ENCODE peak calls at places on chromosomes 13 and 19, in five cellular contexts. One of them, this sample, is unnamed.

GRCh38 chr19:50414850-50415660 is 3.7 kb upstream of the SPIB start:
- DNase-seq in transverse colon: peak
- DNase-seq in ovary: peak
- DNase-seq in H1: peak
- DNase-seq in lower leg skin: peak
- DNase-seq in this sample: peak

GRCh38 chr19:16619456-16619855 is 8.5 kb downstream of the MED26 start:
- DNase-seq in transverse colon: no peak
- DNase-seq in ovary: no peak
- DNase-seq in H1: no peak
- DNase-seq in lower leg skin: no peak
- DNase-seq in this sample: no peak

GRCh38 chr13:30126903-30127428 is 180.4 kb downstream of the KATNAL1 start:
- DNase-seq in transverse colon: no peak
- DNase-seq in ovary: no peak
- DNase-seq in H1: no peak
- DNase-seq in lower leg skin: no peak
- DNase-seq in this sample: no peak

GRCh38 chr19:1001538-1002166 is 1.4 kb downstream of the GRIN3B start:
- DNase-seq in transverse colon: peak
- DNase-seq in ovary: no peak
- DNase-seq in H1: no peak
- DNase-seq in lower leg skin: no peak
- DNase-seq in this sample: no peak

GRCh38 chr13:98521876-98522275 is 55.0 kb downstream of the STK24 start:
- DNase-seq in transverse colon: no peak
- DNase-seq in ovary: no peak
- DNase-seq in H1: no peak
- DNase-seq in lower leg skin: no peak
- DNase-seq in this sample: no peak

GRCh38 chr13:49071341-49071937 is 95.7 kb downstream of the FNDC3A start:
- DNase-seq in transverse colon: no peak
- DNase-seq in ovary: no peak
- DNase-seq in H1: no peak
- DNase-seq in lower leg skin: no peak
- DNase-seq in this sample: no peak

GRCh38 chr19:15469513-15470297 is 5.4 kb upstream of the RASAL3 start:
- DNase-seq in transverse colon: peak
- DNase-seq in ovary: no peak
- DNase-seq in H1: no peak
- DNase-seq in lower leg skin: no peak
- DNase-seq in this sample: no peak

GRCh38 chr13:37068962-37069361 is 9.5 kb upstream of the SUPT20H start:
- DNase-seq in transverse colon: no peak
- DNase-seq in ovary: no peak
- DNase-seq in H1: no peak
- DNase-seq in lower leg skin: no peak
- DNase-seq in this sample: no peak

GRCh38 chr13:42720116-42720857 is 61.1 kb upstream of the FAM216B start:
- DNase-seq in transverse colon: peak
- DNase-seq in ovary: no peak
- DNase-seq in H1: no peak
- DNase-seq in lower leg skin: no peak
- DNase-seq in this sample: no peak

GRCh38 chr19:29855087-29855486 is 43.3 kb downstream of the CCNE1 start:
- DNase-seq in transverse colon: no peak
- DNase-seq in ovary: no peak
- DNase-seq in H1: no peak
- DNase-seq in lower leg skin: no peak
- DNase-seq in this sample: no peak

GRCh38 chr19:15317392-15318011 is 14.8 kb downstream of the BRD4 start:
- DNase-seq in transverse colon: no peak
- DNase-seq in ovary: no peak
- DNase-seq in H1: no peak
- DNase-seq in lower leg skin: no peak
- DNase-seq in this sample: no peak

GRCh38 chr13:24502567-24503375 is 9.8 kb downstream of the PARP4 start:
- DNase-seq in transverse colon: peak
- DNase-seq in ovary: no peak
- DNase-seq in H1: no peak
- DNase-seq in lower leg skin: no peak
- DNase-seq in this sample: no peak

GRCh38 chr19:35901854-35902661 is at the start of gene HCST:
- DNase-seq in transverse colon: peak
- DNase-seq in ovary: no peak
- DNase-seq in H1: no peak
- DNase-seq in lower leg skin: no peak
- DNase-seq in this sample: no peak

GRCh38 chr19:30664358-30665058 is 292.3 kb downstream of the ZNF536 start:
- DNase-seq in transverse colon: no peak
- DNase-seq in ovary: no peak
- DNase-seq in H1: no peak
- DNase-seq in lower leg skin: no peak
- DNase-seq in this sample: peak

GRCh38 chr19:42120276-42121010 is 11.8 kb downstream of the POU2F2 start:
- DNase-seq in transverse colon: no peak
- DNase-seq in ovary: no peak
- DNase-seq in H1: no peak
- DNase-seq in lower leg skin: no peak
- DNase-seq in this sample: no peak

GRCh38 chr13:49858183-49858856 is 65.8 kb upstream of the KPNA3 start:
- DNase-seq in transverse colon: peak
- DNase-seq in ovary: no peak
- DNase-seq in H1: no peak
- DNase-seq in lower leg skin: no peak
- DNase-seq in this sample: no peak

GRCh38 chr13:48258002-48258401 is 25.0 kb downstream of the ITM2B start:
- DNase-seq in transverse colon: no peak
- DNase-seq in ovary: no peak
- DNase-seq in H1: no peak
- DNase-seq in lower leg skin: no peak
- DNase-seq in this sample: no peak

GRCh38 chr19:15178629-15179308 is 22.0 kb downstream of the NOTCH3 start:
- DNase-seq in transverse colon: no peak
- DNase-seq in ovary: no peak
- DNase-seq in H1: no peak
- DNase-seq in lower leg skin: no peak
- DNase-seq in this sample: no peak

GRCh38 chr19:22634450-22634827 is 315 bp downstream of the ZNF492 start:
- DNase-seq in transverse colon: no peak
- DNase-seq in ovary: peak
- DNase-seq in H1: no peak
- DNase-seq in lower leg skin: peak
- DNase-seq in this sample: no peak

GRCh38 chr13:98482476-98483444 is 94.1 kb downstream of the STK24 start:
- DNase-seq in transverse colon: peak
- DNase-seq in ovary: peak
- DNase-seq in H1: no peak
- DNase-seq in lower leg skin: peak
- DNase-seq in this sample: peak

GRCh38 chr13:97849305-97849704 is 104.2 kb upstream of the IPO5 start:
- DNase-seq in transverse colon: no peak
- DNase-seq in ovary: no peak
- DNase-seq in H1: no peak
- DNase-seq in lower leg skin: no peak
- DNase-seq in this sample: no peak

GRCh38 chr13:106104281-106104901 is 431.1 kb downstream of the EFNB2 start:
- DNase-seq in transverse colon: no peak
- DNase-seq in ovary: no peak
- DNase-seq in H1: no peak
- DNase-seq in lower leg skin: no peak
- DNase-seq in this sample: no peak

GRCh38 chr19:41997121-41997850 is 3.3 kb upstream of the ATP1A3 start:
- DNase-seq in transverse colon: peak
- DNase-seq in ovary: peak
- DNase-seq in H1: no peak
- DNase-seq in lower leg skin: no peak
- DNase-seq in this sample: peak

GRCh38 chr19:56314018-56314583 is 538 bp downstream of the ZSCAN5A start:
- DNase-seq in transverse colon: no peak
- DNase-seq in ovary: no peak
- DNase-seq in H1: peak
- DNase-seq in lower leg skin: no peak
- DNase-seq in this sample: no peak

GRCh38 chr19:46650445-46650844 is 10.5 kb downstream of the DACT3 start:
- DNase-seq in transverse colon: no peak
- DNase-seq in ovary: no peak
- DNase-seq in H1: no peak
- DNase-seq in lower leg skin: no peak
- DNase-seq in this sample: no peak

GRCh38 chr19:46644720-46645119 is 8.7 kb upstream of the GNG8 start:
- DNase-seq in transverse colon: no peak
- DNase-seq in ovary: no peak
- DNase-seq in H1: no peak
- DNase-seq in lower leg skin: no peak
- DNase-seq in this sample: no peak

GRCh38 chr19:46648070-46648960 is 12.3 kb upstream of the GNG8 start:
- DNase-seq in transverse colon: no peak
- DNase-seq in ovary: no peak
- DNase-seq in H1: no peak
- DNase-seq in lower leg skin: no peak
- DNase-seq in this sample: no peak

GRCh38 chr19:46646402-46646801 is 10.4 kb upstream of the GNG8 start:
- DNase-seq in transverse colon: no peak
- DNase-seq in ovary: no peak
- DNase-seq in H1: no peak
- DNase-seq in lower leg skin: no peak
- DNase-seq in this sample: no peak

DNA sequence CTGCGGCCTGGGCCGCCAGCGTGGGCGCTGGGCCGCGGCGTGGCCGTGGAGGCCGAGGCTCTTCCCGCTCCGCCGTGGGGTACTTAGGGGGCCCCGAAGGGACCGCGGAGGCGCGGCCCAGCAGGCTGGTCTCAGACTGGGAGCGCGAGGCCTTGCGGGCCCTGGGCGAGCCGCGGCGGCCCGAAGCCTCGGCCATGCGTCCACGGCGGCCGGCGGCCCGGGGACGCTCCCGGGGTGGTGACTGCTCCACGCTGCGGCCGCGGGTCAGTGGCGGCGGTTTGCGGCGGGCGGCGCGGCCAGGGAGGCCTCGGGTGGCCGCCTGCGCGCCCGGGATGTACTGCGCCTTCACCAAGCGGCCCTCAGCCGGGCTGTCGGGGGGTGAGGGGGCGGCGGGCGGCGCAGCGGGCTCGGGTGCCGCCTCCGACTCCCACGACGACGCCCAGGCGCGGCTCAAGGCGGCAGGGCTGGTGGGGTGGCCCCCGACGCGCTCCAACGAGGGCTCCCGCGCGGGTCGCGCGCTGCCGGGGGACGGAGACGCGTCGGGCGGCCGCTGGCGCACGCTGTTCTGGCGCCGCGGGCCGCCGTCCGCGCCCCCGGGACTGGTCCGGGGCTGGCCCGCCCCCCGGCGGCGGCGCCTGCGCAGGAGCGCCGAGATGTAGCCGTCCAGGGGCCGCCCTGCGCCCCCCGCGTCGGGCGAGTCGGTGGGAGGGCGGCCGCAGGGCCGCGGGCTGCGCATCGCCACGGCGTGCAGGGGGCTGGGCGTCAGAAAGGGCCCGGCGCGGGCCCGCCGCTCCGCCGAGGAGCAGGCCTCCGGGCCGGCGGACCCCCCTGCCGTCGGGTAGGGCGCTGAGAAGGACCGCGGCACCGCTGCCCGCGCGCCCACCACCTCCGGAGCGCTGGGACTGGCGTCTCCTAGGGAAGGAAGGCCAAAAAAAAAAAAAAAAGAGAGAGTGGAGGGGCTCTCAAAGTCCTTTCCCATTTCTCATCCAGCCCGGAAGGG is 11.7 kb downstream of the DACT3 start:
- DNase-seq in transverse colon: no peak
- DNase-seq in ovary: no peak
- DNase-seq in H1: no peak
- DNase-seq in lower leg skin: no peak
- DNase-seq in this sample: no peak
- TF ChIP-seq POLR2A in transverse colon: no peak
- TF ChIP-seq POLR2A in ovary: no peak
- TF ChIP-seq POLR2A in H1: no peak
- TF ChIP-seq POLR2A in lower leg skin: no peak
- TF ChIP-seq POLR2A in this sample: no peak

GRCh38 chr19:9538183-9539058 is at the start of gene ZNF426:
- DNase-seq in transverse colon: peak
- DNase-seq in ovary: peak
- DNase-seq in H1: peak
- DNase-seq in lower leg skin: peak
- DNase-seq in this sample: peak
- TF ChIP-seq POLR2A in transverse colon: peak
- TF ChIP-seq POLR2A in ovary: no peak
- TF ChIP-seq POLR2A in H1: peak
- TF ChIP-seq POLR2A in lower leg skin: no peak
- TF ChIP-seq POLR2A in this sample: no peak

DNA sequence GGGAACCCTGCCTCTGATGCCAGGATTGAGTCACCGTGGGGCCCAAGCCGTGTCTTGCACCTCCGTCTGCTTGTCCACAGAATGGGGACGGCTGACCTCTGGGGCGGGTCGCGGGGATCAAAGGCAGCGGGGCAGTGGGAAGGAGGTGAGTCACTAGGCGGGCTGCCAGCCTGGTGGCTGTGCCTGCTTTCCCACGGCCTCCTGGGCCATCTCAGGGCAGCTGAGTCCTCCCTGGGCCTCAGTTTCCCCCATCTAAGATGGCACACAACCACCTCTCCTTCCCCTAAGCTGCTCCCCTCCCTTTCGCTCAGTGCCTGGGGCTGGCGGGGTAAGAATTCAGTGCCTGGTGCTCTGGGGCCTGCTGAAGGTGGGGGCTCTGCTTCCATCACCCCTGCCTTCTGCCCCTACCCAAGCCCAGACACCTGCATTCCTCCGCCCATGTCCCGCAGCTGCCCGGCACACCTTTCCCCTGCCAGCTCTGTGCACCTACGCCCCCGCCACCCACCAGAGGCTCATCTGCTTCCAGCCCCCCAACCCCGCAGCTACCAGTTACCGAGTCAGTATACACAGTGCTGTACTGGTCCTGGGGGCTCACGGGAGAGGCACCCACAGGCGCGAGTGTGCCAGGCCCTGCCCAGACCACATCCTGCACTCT is 3.5 kb downstream of the MKNK2 start:
- DNase-seq in transverse colon: peak
- DNase-seq in ovary: peak
- DNase-seq in H1: no peak
- DNase-seq in lower leg skin: no peak
- DNase-seq in this sample: peak
- TF ChIP-seq POLR2A in transverse colon: no peak
- TF ChIP-seq POLR2A in ovary: no peak
- TF ChIP-seq POLR2A in H1: peak
- TF ChIP-seq POLR2A in lower leg skin: no peak
- TF ChIP-seq POLR2A in this sample: no peak

DNA sequence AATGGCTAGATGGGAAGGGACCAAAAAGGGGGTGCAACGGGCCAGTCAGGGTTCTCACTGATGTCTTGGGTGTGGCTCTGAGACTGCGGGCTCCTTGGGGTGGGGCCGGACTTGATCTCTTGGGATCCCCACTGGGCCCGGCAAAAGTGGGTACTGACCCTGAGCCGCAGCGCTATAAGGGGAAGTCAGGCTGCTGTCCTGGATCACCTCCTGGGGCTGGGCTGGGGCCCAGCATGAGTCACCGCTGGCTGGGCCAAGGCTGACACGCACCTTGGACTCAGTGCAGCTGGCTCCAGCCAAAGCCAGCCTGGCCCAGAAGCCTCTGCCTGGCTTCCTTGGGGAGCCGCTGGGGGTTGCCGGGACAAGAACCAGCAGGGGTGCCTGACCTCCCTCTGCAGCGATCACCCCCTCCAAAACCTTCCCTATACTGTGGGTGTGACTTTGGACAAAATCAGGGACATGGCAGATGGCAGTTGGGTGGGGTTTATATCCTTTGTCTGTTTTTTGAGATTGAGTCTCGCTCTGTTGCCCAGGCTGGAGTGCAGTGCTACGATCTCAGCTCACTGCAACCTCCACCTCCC is 614 bp upstream of the IQCN start:
- DNase-seq in transverse colon: peak
- DNase-seq in ovary: peak
- DNase-seq in H1: no peak
- DNase-seq in lower leg skin: peak
- DNase-seq in this sample: peak
- TF ChIP-seq POLR2A in transverse colon: peak
- TF ChIP-seq POLR2A in ovary: no peak
- TF ChIP-seq POLR2A in H1: peak
- TF ChIP-seq POLR2A in lower leg skin: no peak
- TF ChIP-seq POLR2A in this sample: no peak